ENCODE peak calls at places on chromosomes 6 and 20, in four cellular contexts. A is HepG2, W is K562, L is WTC11. D is an unnamed sample.

GRCh38 chr6:110562316-110562915 is 86.0 kb upstream of the SLC22A16 start:
- DNase-seq in A (no peak), W (no peak), L (no peak), D (no peak)

GRCh38 chr6:111769365-111770127 is 103.7 kb downstream of the FYN start:
- DNase-seq in A (no peak), W (no peak), L (no peak), D (no peak)

GRCh38 chr6:5279891-5280338 is 18.6 kb downstream of the FARS2 start:
- DNase-seq in A (no peak), W (no peak), L (no peak), D (no peak)

GRCh38 chr6:116376149-116376548 is 5.4 kb downstream of the DSE start:
- DNase-seq in A (no peak), W (no peak), L (no peak), D (no peak)

GRCh38 chr20:59933849-59934585 is 580 bp upstream of the SYCP2 start:
- DNase-seq in A (peak), W (peak), L (peak), D (peak)

GRCh38 chr6:109961666-109962065 is 16.4 kb upstream of the GPR6 start:
- DNase-seq in A (no peak), W (no peak), L (no peak), D (no peak)

GRCh38 chr6:154306696-154307095 is 49.9 kb downstream of the IPCEF1 start:
- DNase-seq in A (no peak), W (no peak), L (no peak), D (no peak)

GRCh38 chr6:38784506-38785235 is 69.6 kb downstream of the DNAH8 start:
- DNase-seq in A (no peak), W (no peak), L (no peak), D (no peak)

GRCh38 chr20:48189177-48189576 is 403.9 kb upstream of the SULF2 start:
- DNase-seq in A (peak), W (no peak), L (peak), D (peak)

GRCh38 chr20:3701061-3701998 is 11.1 kb downstream of the SIGLEC1 start:
- DNase-seq in A (peak), W (no peak), L (no peak), D (no peak)

GRCh38 chr6:102114402-102114801 is 720.9 kb downstream of the GRIK2 start:
- DNase-seq in A (peak), W (no peak), L (peak), D (no peak)

GRCh38 chr20:8583209-8584106 is 451.4 kb downstream of the PLCB1 start:
- DNase-seq in A (peak), W (no peak), L (no peak), D (no peak)

GRCh38 chr6:127031511-127031910 is 87.0 kb upstream of the RSPO3 start:
- DNase-seq in A (no peak), W (no peak), L (no peak), D (no peak)

GRCh38 chr6:154539593-154540269 is 29.2 kb upstream of the CNKSR3 start:
- DNase-seq in A (no peak), W (no peak), L (no peak), D (no peak)

GRCh38 chr6:146788115-146788514 is 189.3 kb downstream of the ADGB start:
- DNase-seq in A (no peak), W (no peak), L (no peak), D (no peak)

GRCh38 chr6:155284775-155285174 is 21.0 kb downstream of the CLDN20 start:
- DNase-seq in A (no peak), W (no peak), L (no peak), D (no peak)

GRCh38 chr6:73695619-73696421 is at the start of gene CD109:
- DNase-seq in A (peak), W (no peak), L (peak), D (peak)

GRCh38 chr6:56683882-56684281 is 41.2 kb upstream of the DST start:
- DNase-seq in A (peak), W (no peak), L (no peak), D (peak)

GRCh38 chr6:50842861-50843384 is 24.3 kb downstream of the TFAP2B start:
- DNase-seq in A (no peak), W (no peak), L (peak), D (no peak)

GRCh38 chr20:9573598-9573997 is 59.2 kb downstream of the LAMP5 start:
- DNase-seq in A (no peak), W (no peak), L (no peak), D (no peak)

GRCh38 chr6:143513410-143513809 is 1.9 kb upstream of the FUCA2 start:
- DNase-seq in A (peak), W (peak), L (peak), D (no peak)

GRCh38 chr6:41262401-41262800 is 24.1 kb downstream of the TREM1 start:
- DNase-seq in A (no peak), W (no peak), L (no peak), D (no peak)

GRCh38 chr6:152720964-152721363 is 23.3 kb downstream of the MYCT1 start:
- DNase-seq in A (no peak), W (no peak), L (no peak), D (no peak)

GRCh38 chr20:8434326-8434876 is 302.3 kb downstream of the PLCB1 start:
- DNase-seq in A (no peak), W (no peak), L (no peak), D (no peak)

GRCh38 chr20:33474963-33475362 is 14.9 kb upstream of the CBFA2T2 start:
- DNase-seq in A (no peak), W (no peak), L (no peak), D (no peak)

GRCh38 chr6:112413805-112414204 is 66.7 kb downstream of the RFPL4B start:
- DNase-seq in A (no peak), W (no peak), L (no peak), D (no peak)

GRCh38 chr6:148518371-148519156 is 175.9 kb downstream of the SASH1 start:
- DNase-seq in A (no peak), W (no peak), L (no peak), D (no peak)

GRCh38 chr20:12049125-12049524 is 131.4 kb downstream of the BTBD3 start:
- DNase-seq in A (no peak), W (no peak), L (no peak), D (no peak)

GRCh38 chr6:69866351-69867074 is at the start of gene COL19A1:
- DNase-seq in A (no peak), W (no peak), L (peak), D (no peak)

GRCh38 chr6:135993321-135993720 is 141.8 kb downstream of the PDE7B start:
- DNase-seq in A (no peak), W (no peak), L (no peak), D (no peak)
- TF ChIP-seq NR3C1 in A (no peak), W (no peak), L (no peak), D (no peak)

GRCh38 chr20:50469796-50470195 is 40.4 kb upstream of the PTPN1 start:
- DNase-seq in A (peak), W (no peak), L (no peak), D (no peak)

GRCh38 chr20:50468378-50468798 is 41.8 kb upstream of the PTPN1 start:
- DNase-seq in A (no peak), W (no peak), L (no peak), D (no peak)

GRCh38 chr20:50471231-50471630 is 39.0 kb upstream of the PTPN1 start:
- DNase-seq in A (no peak), W (no peak), L (no peak), D (no peak)

GRCh38 chr20:50469324-50469723 is 40.9 kb upstream of the PTPN1 start:
- DNase-seq in A (no peak), W (no peak), L (no peak), D (no peak)

DNA sequence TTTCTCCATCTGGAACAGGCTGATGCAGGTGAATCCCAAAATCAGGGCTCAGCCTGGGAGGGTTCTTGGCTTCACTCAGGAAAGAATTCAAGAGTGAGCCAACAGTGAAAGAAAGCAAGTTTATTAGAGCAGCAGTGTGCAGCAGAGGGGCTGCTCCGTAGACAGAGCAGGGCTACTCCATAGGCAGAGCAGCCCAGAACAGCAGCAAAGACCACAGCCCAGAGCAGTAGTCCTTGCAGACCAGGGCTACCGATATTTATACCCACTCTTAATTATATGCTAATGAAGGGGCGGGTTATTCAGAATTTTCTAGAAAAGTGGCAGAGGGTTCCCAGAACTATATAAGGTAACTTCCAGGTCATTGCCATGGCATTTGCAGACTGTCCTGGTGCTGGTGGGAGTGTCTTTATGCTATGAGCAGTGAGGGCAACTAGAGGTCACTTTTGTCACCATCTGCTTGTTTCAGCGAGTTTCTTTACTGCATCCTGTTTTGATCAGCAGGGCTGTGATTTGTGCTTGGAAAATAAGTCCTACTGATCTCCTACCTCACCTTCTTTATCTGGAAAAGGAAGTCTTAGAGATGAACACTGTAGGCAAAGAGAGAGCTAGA is 39.8 kb upstream of the PTPN1 start:
- DNase-seq in A (no peak), W (no peak), L (no peak), D (no peak)
- TF ChIP-seq NR3C1 in A (no peak), W (no peak), L (no peak), D (no peak)

GRCh38 chr6:157070403-157071107 is 252.8 kb downstream of the TMEM242 start:
- DNase-seq in A (no peak), W (no peak), L (no peak), D (no peak)
- TF ChIP-seq NR3C1 in A (no peak), W (no peak), L (no peak), D (no peak)

GRCh38 chr20:20435453-20435852 is 67.5 kb downstream of the INSM1 start:
- DNase-seq in A (no peak), W (no peak), L (no peak), D (no peak)
- TF ChIP-seq NR3C1 in A (no peak), W (no peak), L (no peak), D (no peak)

GRCh38 chr20:36167826-36168634 is 13.5 kb downstream of the EPB41L1 start:
- DNase-seq in A (no peak), W (peak), L (no peak), D (peak)

GRCh38 chr20:36157610-36158009 is 3.1 kb downstream of the EPB41L1 start:
- DNase-seq in A (no peak), W (no peak), L (no peak), D (no peak)

GRCh38 chr20:36158160-36158741 is 3.7 kb downstream of the EPB41L1 start:
- DNase-seq in A (no peak), W (no peak), L (no peak), D (no peak)

GRCh38 chr20:36159833-36160232 is 5.3 kb downstream of the EPB41L1 start:
- DNase-seq in A (no peak), W (no peak), L (no peak), D (no peak)

DNA sequence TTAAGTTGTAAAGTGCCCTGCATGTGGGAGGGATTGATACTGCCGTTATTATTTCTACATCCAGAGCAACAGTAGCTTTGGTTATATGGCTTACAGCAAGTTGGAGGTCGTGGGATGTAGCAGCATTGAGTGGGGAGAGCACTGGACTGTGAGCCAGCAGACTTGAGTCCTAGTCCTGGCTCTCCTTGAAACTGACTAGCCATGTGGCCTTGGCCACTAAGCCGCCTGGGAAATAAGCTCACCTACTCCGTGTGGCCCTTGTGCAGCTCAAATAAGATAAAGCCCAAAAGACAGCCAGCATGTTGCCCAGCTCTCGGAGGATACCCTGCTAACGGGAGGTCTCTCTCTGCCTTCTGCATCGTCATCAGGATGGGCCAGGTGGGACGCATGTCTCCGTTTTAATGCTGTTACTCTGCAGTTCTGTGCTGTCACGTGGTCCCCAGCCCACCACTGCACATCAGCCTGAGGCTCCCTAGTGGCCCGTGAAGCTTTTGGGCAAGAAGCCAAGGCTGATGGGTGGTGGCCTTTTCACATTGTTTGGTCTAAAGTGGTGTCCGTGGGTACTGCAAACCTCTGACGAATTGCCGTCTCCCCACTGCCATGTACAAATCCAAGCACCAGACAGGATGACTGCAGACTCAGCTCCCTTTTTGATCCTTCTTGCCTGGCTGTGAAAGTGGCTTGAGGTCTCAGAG is 7.9 kb downstream of the EPB41L1 start:
- DNase-seq in A (no peak), W (peak), L (no peak), D (no peak)
- TF ChIP-seq NR3C1 in A (no peak), W (no peak), L (no peak), D (no peak)

GRCh38 chr6:139659196-139659595 is 284.7 kb upstream of the CITED2 start:
- DNase-seq in A (no peak), W (no peak), L (no peak), D (no peak)
- TF ChIP-seq NR3C1 in A (no peak), W (no peak), L (no peak), D (no peak)